ENCODE peak calls at places on chromosomes 12 and 14, in four cellular contexts. T is T-cell; G is stimulated activated naive CD4-positive, alpha-beta T cell; R is RKO. C is an unnamed sample.

GRCh38 chr14:23361320-23361719 is 3.7 kb downstream of the EFS start:
- DNase-seq in R (peak), T (no peak), G (no peak), C (no peak)

GRCh38 chr12:57583008-57583831 is 7.8 kb upstream of the PIP4K2C start:
- DNase-seq in R (peak), G (peak), T (peak), C (peak)

GRCh38 chr14:67971627-67972625 is 152.3 kb downstream of the RAD51B start:
- DNase-seq in T (no peak), G (no peak), R (no peak), C (no peak)

GRCh38 chr12:33628087-33628486 is 188.5 kb upstream of the SYT10 start:
- DNase-seq in R (peak), T (no peak), G (no peak), C (peak)

GRCh38 chr14:99860219-99860618 is 67.0 kb downstream of the EML1 start:
- DNase-seq in T (no peak), R (no peak), G (no peak), C (no peak)

GRCh38 chr12:39619660-39620433 is at the start of gene ABCD2:
- DNase-seq in G (peak), T (peak), R (peak), C (peak)

GRCh38 chr14:34053666-34054065 is 102.8 kb upstream of the EGLN3 start:
- DNase-seq in G (no peak), T (no peak), R (no peak), C (no peak)

GRCh38 chr12:2804390-2805145 is 7.9 kb upstream of the ITFG2 start:
- DNase-seq in R (no peak), T (no peak), G (no peak), C (peak)

GRCh38 chr14:76828339-76829015 is 2.3 kb downstream of the LRRC74A start:
- DNase-seq in T (no peak), R (no peak), G (no peak), C (no peak)

GRCh38 chr12:78229491-78230209 is 399.0 kb downstream of the NAV3 start:
- DNase-seq in T (no peak), G (no peak), R (peak), C (peak)

GRCh38 chr12:46553266-46553665 is 180.7 kb upstream of the SLC38A2 start:
- DNase-seq in G (no peak), T (no peak), R (peak), C (peak)

GRCh38 chr12:54299515-54300266 is 1.1 kb downstream of the NFE2 start:
- DNase-seq in R (no peak), G (no peak), T (no peak), C (no peak)